ENCODE peak calls at places on chromosomes 2 and 18, in six cellular contexts. G is K562, D is HepG2, C is SK-N-SH, F is H1, N is GM12878. E is an unnamed sample.

GRCh38 chr2:236052926-236053846 is 115.0 kb downstream of the GBX2 start:
- DNase-seq in G (no peak), D (no peak), C (no peak), F (peak; percentile 69), N (no peak), E (no peak)

GRCh38 chr18:9715974-9716373 is 7.9 kb downstream of the RAB31 start:
- DNase-seq in G (no peak), D (no peak), C (no peak), F (no peak), N (no peak), E (no peak)

GRCh38 chr2:187614756-187615155 is 60.5 kb upstream of the TFPI start:
- DNase-seq in G (no peak), D (no peak), C (no peak), F (no peak), N (no peak), E (no peak)

GRCh38 chr2:154692927-154693326 is 5.6 kb upstream of the KCNJ3 start:
- DNase-seq in G (no peak), D (no peak), C (no peak), F (no peak), N (no peak), E (no peak)

GRCh38 chr2:41337956-41338355 is 709.9 kb upstream of the PKDCC start:
- DNase-seq in G (no peak), D (no peak), C (no peak), F (no peak), N (no peak), E (no peak)

GRCh38 chr18:27061488-27062095 is 123.5 kb downstream of the CHST9 start:
- DNase-seq in G (no peak), D (peak; percentile 93), C (no peak), F (no peak), N (no peak), E (no peak)

GRCh38 chr2:150255528-150255927 is 231.9 kb downstream of the RND3 start:
- DNase-seq in G (no peak), D (no peak), C (no peak), F (no peak), N (no peak), E (no peak)

GRCh38 chr18:44681611-44682010 is 923 bp downstream of the SETBP1 start:
- DNase-seq in G (no peak), D (no peak), C (no peak), F (no peak), N (no peak), E (no peak)

GRCh38 chr2:226983891-226984290 is 148.0 kb downstream of the RHBDD1 start:
- DNase-seq in G (no peak), D (no peak), C (no peak), F (no peak), N (no peak), E (no peak)

GRCh38 chr2:238415036-238415764 is 11.5 kb upstream of the ASB1 start:
- DNase-seq in G (no peak), D (no peak), C (no peak), F (no peak), N (no peak), E (no peak)

GRCh38 chr18:72056171-72056570 is 488.0 kb downstream of the CBLN2 start:
- DNase-seq in G (no peak), D (no peak), C (no peak), F (no peak), N (no peak), E (no peak)

GRCh38 chr2:172783091-172783898 is 47.6 kb downstream of the RAPGEF4 start:
- DNase-seq in G (no peak), D (peak; percentile 45), C (peak; percentile 31), F (no peak), N (no peak), E (peak; percentile 14)

GRCh38 chr2:134397146-134397896 is 143.4 kb downstream of the MGAT5 start:
- DNase-seq in G (no peak), D (no peak), C (no peak), F (no peak), N (no peak), E (no peak)

GRCh38 chr2:55962910-55963309 is 39.3 kb upstream of the EFEMP1 start:
- DNase-seq in G (no peak), D (no peak), C (no peak), F (no peak), N (no peak), E (no peak)

GRCh38 chr2:224160917-224161316 is 121.8 kb upstream of the SERPINE2 start:
- DNase-seq in G (no peak), D (no peak), C (no peak), F (peak; percentile 8), N (no peak), E (no peak)

GRCh38 chr2:128750328-128751165 is 431.9 kb upstream of the HS6ST1 start:
- DNase-seq in G (no peak), D (no peak), C (no peak), F (no peak), N (no peak), E (no peak)

GRCh38 chr18:12839526-12840196 is 44.4 kb downstream of the PTPN2 start:
- DNase-seq in G (no peak), D (no peak), C (no peak), F (no peak), N (peak; percentile 82), E (no peak)

GRCh38 chr2:240987588-240987987 is 10.8 kb upstream of the SNED1 start:
- DNase-seq in G (no peak), D (no peak), C (no peak), F (peak; percentile 30), N (no peak), E (no peak)

GRCh38 chr18:51651761-51652160 is 454.3 kb upstream of the MEX3C start:
- DNase-seq in G (no peak), D (no peak), C (no peak), F (no peak), N (no peak), E (no peak)

GRCh38 chr2:29042581-29043075 is 31.7 kb downstream of the PCARE start:
- DNase-seq in G (peak; percentile 43), D (no peak), C (peak; percentile 72), F (no peak), N (no peak), E (peak; percentile 18)

GRCh38 chr2:26172189-26172865 is 561 bp upstream of the GAREM2 start:
- DNase-seq in G (peak; percentile 41), D (no peak), C (no peak), F (no peak), N (no peak), E (peak; percentile 55)

GRCh38 chr2:26534098-26534864 is 56.4 kb upstream of the OTOF start:
- DNase-seq in G (peak; percentile 44), D (no peak), C (no peak), F (no peak), N (no peak), E (no peak)

DNA sequence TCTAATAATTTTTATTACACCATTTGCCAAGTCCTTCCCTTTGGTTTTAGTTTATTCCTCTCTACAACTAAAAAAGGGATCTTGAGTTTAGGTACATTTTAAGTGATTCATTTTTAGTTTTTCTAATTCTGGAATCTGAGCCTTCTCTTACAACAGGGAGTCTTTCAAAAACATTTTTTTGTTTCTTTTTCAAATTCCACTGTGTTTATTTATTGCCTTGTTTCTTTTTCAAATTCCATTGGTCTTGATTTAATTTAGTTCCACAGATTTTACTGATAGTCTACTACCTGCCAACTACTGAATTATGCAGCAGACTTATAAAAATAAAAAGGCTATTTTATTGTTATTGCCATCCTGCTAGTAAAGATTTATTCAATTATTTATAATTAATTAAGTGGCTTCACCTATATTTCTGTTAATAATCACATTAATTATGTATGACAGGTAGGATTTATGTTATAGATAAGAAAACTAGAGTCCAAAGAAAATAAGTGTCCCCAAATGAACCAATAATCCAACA is 143.6 kb downstream of the PPP1R1C start:
- DNase-seq in G (no peak), D (no peak), C (no peak), F (no peak), N (no peak), E (no peak)
- TF ChIP-seq CHD2 in G (no peak), D (no peak), C (no peak), F (no peak), N (no peak), E (no peak)

GRCh38 chr2:190696792-190697398 is 48.0 kb downstream of the NAB1 start:
- DNase-seq in G (peak; percentile 17), D (peak; percentile 46), C (no peak), F (no peak), N (no peak), E (no peak)
- TF ChIP-seq CHD2 in G (no peak), D (no peak), C (no peak), F (no peak), N (no peak), E (no peak)

DNA sequence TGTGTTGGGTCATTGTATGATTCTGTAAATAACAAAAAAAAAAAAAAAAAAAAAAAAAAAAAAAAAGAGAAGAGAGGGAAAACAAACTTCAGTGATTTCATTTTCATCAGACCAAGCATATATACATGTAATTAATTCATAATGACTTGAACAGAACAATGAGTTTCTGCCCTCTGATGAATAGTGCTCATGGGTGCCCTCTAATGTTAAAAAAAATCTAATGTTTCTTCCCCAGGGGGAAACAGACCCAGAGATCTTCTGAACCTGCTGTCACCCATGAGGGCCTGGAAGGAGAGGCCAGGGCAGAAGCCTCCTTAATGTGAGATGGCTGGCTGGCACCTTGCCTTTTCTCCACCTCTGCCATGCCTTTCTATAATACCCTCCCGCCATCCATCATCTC is 289.2 kb downstream of the ZNF521 start:
- DNase-seq in G (no peak), D (no peak), C (no peak), F (no peak), N (no peak), E (no peak)
- TF ChIP-seq CHD2 in G (no peak), D (no peak), C (no peak), F (no peak), N (no peak), E (no peak)

GRCh38 chr2:23915327-23915726 is 11.6 kb downstream of the ATAD2B start:
- DNase-seq in G (no peak), D (no peak), C (no peak), F (no peak), N (no peak), E (no peak)
- TF ChIP-seq CHD2 in G (no peak), D (no peak), C (no peak), F (no peak), N (no peak), E (no peak)